ENCODE peak calls at places on chromosomes 7 and 10, in nine cellular contexts. L, U, H, Z, M, Y, X, A and D are unnamed samples.
A peak's percentile ranks its signal among the peaks of the same experiment; 100 is the strongest.

GRCh38 chr10:88431103-88431502 is 152.0 kb downstream of the RNLS start:
- DNase-seq in L (no peak), U (no peak), H (no peak), Z (no peak), M (no peak), Y (no peak), X (no peak), A (no peak), D (no peak)

GRCh38 chr10:6115824-6116350 is 27.1 kb downstream of the RBM17 start:
- DNase-seq in L (no peak), U (no peak), H (no peak), Z (no peak), M (no peak), Y (no peak), X (no peak), A (no peak), D (no peak)

GRCh38 chr7:114627231-114627630 is 212.6 kb downstream of the FOXP2 start:
- DNase-seq in L (no peak), U (no peak), H (no peak), Z (no peak), M (no peak), Y (no peak), X (no peak), A (no peak), D (no peak)

GRCh38 chr7:20601121-20601520 is 14.3 kb upstream of the ABCB5 start:
- DNase-seq in L (no peak), U (no peak), H (no peak), Z (no peak), M (peak; percentile 60), Y (no peak), X (peak; percentile 4), A (no peak), D (no peak)

GRCh38 chr10:132383751-132384181 is 13.2 kb upstream of the PWWP2B start:
- DNase-seq in L (no peak), U (no peak), H (no peak), Z (no peak), M (no peak), Y (peak; percentile 35), X (no peak), A (no peak), D (no peak)

GRCh38 chr7:140247564-140247963 is 70.8 kb upstream of the KDM7A start:
- DNase-seq in L (no peak), U (no peak), H (no peak), Z (no peak), M (no peak), Y (no peak), X (peak; percentile 29), A (no peak), D (no peak)

GRCh38 chr10:122307669-122308486 is 36.8 kb downstream of the BTBD16 start:
- DNase-seq in L (peak; percentile 95), U (peak; percentile 80), H (no peak), Z (peak; percentile 93), M (peak; percentile 98), Y (no peak), X (peak; percentile 99), A (peak; percentile 98), D (peak; percentile 57)

GRCh38 chr7:76201732-76202665 is at the start of gene SRRM3:
- DNase-seq in L (peak; percentile 22), U (peak; percentile 70), H (peak; percentile 89), Z (peak; percentile 48), M (peak; percentile 35), Y (peak; percentile 85), X (peak; percentile 85), A (peak; percentile 60), D (peak; percentile 89)

GRCh38 chr7:5077740-5078139 is 32.1 kb downstream of the RBAK start:
- DNase-seq in L (peak; percentile 12), U (no peak), H (no peak), Z (no peak), M (no peak), Y (no peak), X (no peak), A (no peak), D (no peak)

GRCh38 chr10:45514283-45515270 is 140.6 kb downstream of the ALOX5 start:
- DNase-seq in L (no peak), U (no peak), H (no peak), Z (peak; percentile 86), M (no peak), Y (no peak), X (no peak), A (no peak), D (no peak)

GRCh38 chr7:129501760-129502707 is at the start of gene SMKR1:
- DNase-seq in L (peak; percentile 7), U (peak; percentile 62), H (peak; percentile 80), Z (peak; percentile 60), M (no peak), Y (peak; percentile 91), X (peak; percentile 75), A (peak; percentile 63), D (peak; percentile 93)

GRCh38 chr7:127041689-127042452 is 210.9 kb downstream of the GRM8 start:
- DNase-seq in L (no peak), U (no peak), H (no peak), Z (no peak), M (no peak), Y (no peak), X (no peak), A (no peak), D (no peak)

DNA sequence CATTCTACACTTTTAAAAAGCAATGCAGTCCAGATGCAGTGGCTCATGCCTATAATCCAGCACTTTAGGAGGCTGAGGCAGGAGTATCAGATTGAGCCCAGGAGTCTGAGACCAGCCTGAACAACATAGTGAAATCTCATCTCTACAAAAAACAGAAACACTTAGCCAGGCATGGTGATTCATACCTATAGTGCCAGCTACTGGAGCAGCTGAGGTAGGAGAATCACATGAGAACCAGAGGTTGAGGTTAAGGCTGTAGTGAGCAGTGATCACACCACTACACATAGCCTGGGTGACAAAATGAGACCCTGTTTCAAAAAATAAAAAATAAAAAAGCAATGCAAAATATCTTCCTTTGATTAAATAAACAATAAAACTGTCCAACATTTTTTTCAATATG is 205.2 kb downstream of the GRM8 start:
- DNase-seq in L (no peak), U (no peak), H (no peak), Z (no peak), M (no peak), Y (no peak), X (no peak), A (no peak), D (no peak)
- TF ChIP-seq CTCF in L (no peak), U (no peak), H (no peak), Z (no peak), M (no peak), Y (no peak), X (no peak), A (no peak), D (no peak)

GRCh38 chr7:73829505-73829904 is 1.3 kb upstream of the CLDN4 start:
- DNase-seq in L (no peak), U (no peak), H (no peak), Z (no peak), M (no peak), Y (no peak), X (no peak), A (no peak), D (no peak)

GRCh38 chr7:73831656-73832579 is 1.1 kb downstream of the CLDN4 start:
- DNase-seq in L (no peak), U (no peak), H (no peak), Z (peak; percentile 74), M (no peak), Y (peak; percentile 92), X (no peak), A (no peak), D (no peak)

GRCh38 chr7:73829921-73830617 is 727 bp upstream of the CLDN4 start:
- DNase-seq in L (no peak), U (no peak), H (no peak), Z (no peak), M (no peak), Y (no peak), X (no peak), A (no peak), D (no peak)

GRCh38 chr7:73830618-73830871 is 251 bp upstream of the CLDN4 start:
- DNase-seq in L (no peak), U (no peak), H (no peak), Z (peak; percentile 75), M (no peak), Y (no peak), X (no peak), A (no peak), D (no peak)

DNA sequence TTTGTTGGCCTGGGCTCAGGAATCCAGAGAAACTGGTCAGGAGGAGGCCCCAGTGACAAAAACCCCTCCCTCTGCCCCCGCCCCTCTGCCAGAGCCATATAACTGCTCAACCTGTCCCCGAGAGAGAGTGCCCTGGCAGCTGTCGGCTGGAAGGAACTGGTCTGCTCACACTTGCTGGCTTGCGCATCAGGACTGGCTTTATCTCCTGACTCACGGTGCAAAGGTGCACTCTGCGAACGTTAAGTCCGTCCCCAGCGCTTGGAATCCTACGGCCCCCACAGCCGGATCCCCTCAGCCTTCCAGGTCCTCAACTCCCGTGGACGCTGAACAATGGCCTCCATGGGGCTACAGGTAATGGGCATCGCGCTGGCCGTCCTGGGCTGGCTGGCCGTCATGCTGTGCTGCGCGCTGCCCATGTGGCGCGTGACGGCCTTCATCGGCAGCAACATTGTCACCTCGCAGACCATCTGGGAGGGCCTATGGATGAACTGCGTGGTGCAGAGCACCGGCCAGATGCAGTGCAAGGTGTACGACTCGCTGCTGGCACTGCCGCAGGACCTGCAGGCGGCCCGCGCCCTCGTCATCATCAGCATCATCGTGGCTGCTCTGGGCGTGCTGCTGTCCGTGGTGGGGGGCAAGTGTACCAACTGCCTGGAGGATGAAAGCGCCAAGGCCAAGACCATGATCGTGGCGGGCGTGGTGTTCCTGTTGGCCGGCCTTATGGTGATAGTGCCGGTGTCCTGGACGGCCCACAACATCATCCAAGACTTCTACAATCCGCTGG is at the start of gene CLDN4:
- DNase-seq in L (no peak), U (no peak), H (no peak), Z (no peak), M (no peak), Y (peak; percentile 89), X (no peak), A (no peak), D (no peak)
- TF ChIP-seq CTCF in L (no peak), U (no peak), H (no peak), Z (no peak), M (no peak), Y (no peak), X (no peak), A (no peak), D (no peak)

DNA sequence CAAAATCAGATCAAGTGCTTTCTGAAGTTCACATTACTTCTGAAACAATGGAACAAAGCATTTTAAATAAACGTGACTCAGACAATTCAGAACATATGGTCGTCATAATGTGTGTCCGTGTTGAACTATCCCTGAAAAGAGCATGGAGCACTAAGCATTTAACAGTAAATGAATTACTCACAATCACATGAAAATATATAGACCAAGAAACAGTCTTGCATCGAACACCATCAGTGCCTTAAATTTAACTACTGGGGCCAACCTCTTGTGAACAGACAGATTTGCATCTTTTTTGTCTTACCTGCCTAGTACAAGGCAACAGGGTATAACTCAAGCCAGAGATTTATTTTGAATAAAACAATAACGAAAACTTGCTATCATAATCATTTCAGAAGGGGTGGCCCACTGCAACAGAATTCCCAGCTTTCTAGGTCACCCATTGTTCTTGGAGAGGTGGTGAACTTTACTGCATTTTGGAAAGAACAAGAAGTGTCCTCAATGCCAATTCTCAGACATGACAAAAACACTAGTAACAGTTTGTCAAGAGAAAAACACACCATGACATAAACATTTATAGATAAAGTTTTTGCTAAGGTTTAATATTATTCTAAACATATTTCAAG is 293.5 kb downstream of the SFMBT2 start:
- DNase-seq in L (no peak), U (no peak), H (no peak), Z (no peak), M (no peak), Y (no peak), X (no peak), A (no peak), D (no peak)
- TF ChIP-seq CTCF in L (no peak), U (no peak), H (no peak), Z (no peak), M (no peak), Y (no peak), X (no peak), A (no peak), D (no peak)

GRCh38 chr7:31890751-31891150 is 179.5 kb downstream of the PDE1C start:
- DNase-seq in L (no peak), U (no peak), H (no peak), Z (peak; percentile 24), M (no peak), Y (no peak), X (no peak), A (no peak), D (no peak)
- TF ChIP-seq CTCF in L (no peak), U (no peak), H (no peak), Z (no peak), M (no peak), Y (no peak), X (no peak), A (no peak), D (no peak)